ENCODE peak calls at places on chromosome 18, in six cellular contexts. E is SK-N-SH, D is endodermal cell, N is A549, C is right lobe of liver, W is cardiac muscle cell. J is an unnamed sample.

GRCh38 chr18:36130039-36130831 is 536 bp downstream of the ELP2 start:
- DNase-seq in W (no peak), D (no peak), C (no peak), N (no peak), E (peak; percentile 22), J (peak; percentile 65)

GRCh38 chr18:12403601-12404506 is 3.9 kb upstream of the PRELID3A start:
- DNase-seq in W (no peak), N (peak; percentile 51), C (no peak), D (no peak), E (no peak), J (no peak)

GRCh38 chr18:11696451-11696850 is 7.4 kb downstream of the GNAL start:
- DNase-seq in C (no peak), N (no peak), W (no peak), D (no peak), E (no peak), J (no peak)

GRCh38 chr18:39951321-39951720 is 2003.7 kb upstream of the PIK3C3 start:
- DNase-seq in E (no peak), W (no peak), C (no peak), D (no peak), N (no peak), J (no peak)

GRCh38 chr18:48743046-48743445 is 204.2 kb downstream of the CTIF start:
- DNase-seq in C (no peak), D (no peak), W (peak; percentile 45), N (no peak), E (peak; percentile 87), J (peak; percentile 60)

GRCh38 chr18:77173274-77174030 is 40.9 kb upstream of the MBP start:
- DNase-seq in N (no peak), W (no peak), C (no peak), D (no peak), E (no peak), J (no peak)

GRCh38 chr18:78661316-78661715 is 318.3 kb upstream of the SALL3 start:
- DNase-seq in D (no peak), C (no peak), W (no peak), N (no peak), E (no peak), J (no peak)

GRCh38 chr18:905948-906415 is 1.3 kb downstream of the ADCYAP1 start:
- DNase-seq in E (peak; percentile 27), D (peak; percentile 66), C (no peak), W (no peak), N (no peak), J (no peak)

GRCh38 chr18:49371786-49372185 is 88.7 kb downstream of the DYM start:
- DNase-seq in E (no peak), N (no peak), W (no peak), C (no peak), D (no peak), J (no peak)

GRCh38 chr18:78607221-78607620 is 372.4 kb upstream of the SALL3 start:
- DNase-seq in D (peak; percentile 17), C (no peak), W (no peak), N (no peak), E (no peak), J (no peak)

GRCh38 chr18:56831988-56832387 is 180.8 kb downstream of the WDR7 start:
- DNase-seq in N (no peak), E (no peak), D (peak; percentile 59), C (no peak), W (no peak), J (no peak)

GRCh38 chr18:75307530-75307929 is 96.9 kb downstream of the TSHZ1 start:
- DNase-seq in W (no peak), N (no peak), E (no peak), D (no peak), C (no peak), J (no peak)

GRCh38 chr18:51082571-51083264 is 52.7 kb downstream of the SMAD4 start:
- DNase-seq in C (no peak), E (no peak), W (no peak), D (no peak), N (no peak), J (no peak)

GRCh38 chr18:35072616-35073015 is 31.4 kb downstream of the MAPRE2 start:
- DNase-seq in D (no peak), N (no peak), E (peak; percentile 43), C (no peak), W (no peak), J (no peak)

GRCh38 chr18:6374340-6374739 is 40.4 kb downstream of the L3MBTL4 start:
- DNase-seq in D (no peak), E (no peak), N (no peak), W (no peak), C (no peak), J (no peak)

GRCh38 chr18:11040823-11041712 is 108.3 kb downstream of the PIEZO2 start:
- DNase-seq in W (peak; percentile 69), N (peak; percentile 13), D (peak; percentile 86), E (peak; percentile 48), C (peak; percentile 73), J (no peak)

GRCh38 chr18:24381126-24381525 is 16.5 kb downstream of the OSBPL1A start:
- DNase-seq in N (no peak), C (no peak), E (no peak), D (no peak), W (no peak), J (no peak)

GRCh38 chr18:59610546-59611140 is 86.6 kb downstream of the CCBE1 start:
- DNase-seq in N (no peak), E (no peak), C (no peak), D (no peak), W (no peak), J (no peak)

GRCh38 chr18:55302337-55302833 is 285.6 kb downstream of the TCF4 start:
- DNase-seq in C (no peak), D (peak; percentile 54), W (no peak), N (no peak), E (peak; percentile 26), J (no peak)

GRCh38 chr18:32173654-32174053 is 16.2 kb upstream of the MEP1B start:
- DNase-seq in D (no peak), E (no peak), W (no peak), N (no peak), C (no peak), J (no peak)

GRCh38 chr18:75247041-75247551 is 36.5 kb downstream of the TSHZ1 start:
- DNase-seq in W (no peak), E (peak; percentile 53), C (no peak), D (no peak), N (no peak), J (no peak)

GRCh38 chr18:24734058-24734457 is 273.6 kb downstream of the HRH4 start:
- DNase-seq in N (no peak), W (peak; percentile 50), D (peak; percentile 80), C (no peak), E (peak; percentile 28), J (no peak)

GRCh38 chr18:57837917-57838548 is 34.9 kb upstream of the ATP8B1 start:
- DNase-seq in W (no peak), D (no peak), N (no peak), C (no peak), E (no peak), J (no peak)

GRCh38 chr18:65016631-65017371 is 734.0 kb upstream of the CDH7 start:
- DNase-seq in N (no peak), W (no peak), E (no peak), C (no peak), D (no peak), J (no peak)

GRCh38 chr18:40531061-40531460 is 1424.0 kb upstream of the PIK3C3 start:
- DNase-seq in D (no peak), W (no peak), N (no peak), E (no peak), C (no peak), J (no peak)

GRCh38 chr18:79934311-79935097 is 16.9 kb downstream of the SLC66A2 start:
- DNase-seq in D (peak; percentile 58), N (no peak), E (no peak), W (peak; percentile 53), C (peak; percentile 92), J (peak; percentile 51)

GRCh38 chr18:48838921-48839818 is 111.6 kb downstream of the SMAD7 start:
- DNase-seq in D (no peak), N (peak; percentile 45), C (no peak), E (no peak), W (no peak), J (no peak)

DNA sequence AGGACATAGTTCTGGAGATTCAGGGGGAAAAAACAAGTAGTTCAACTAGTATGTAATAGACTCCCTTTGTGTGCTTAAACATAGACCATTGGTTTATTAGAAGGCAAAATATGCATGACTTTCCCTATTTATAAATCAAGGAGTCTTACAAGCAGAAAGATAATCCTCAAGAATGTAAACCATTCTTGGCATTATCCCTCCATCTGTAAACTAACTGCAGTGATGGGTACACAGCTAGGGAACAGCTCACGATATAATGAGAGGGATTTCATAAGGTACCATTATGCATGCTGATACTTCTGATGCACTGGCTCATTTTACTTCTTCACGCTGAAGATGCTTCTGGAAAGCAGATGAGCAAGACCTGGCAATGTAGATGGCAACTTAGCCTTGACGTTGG is 878 bp downstream of the FBXO15 start:
- DNase-seq in W (no peak), D (no peak), C (no peak), N (no peak), E (no peak), J (no peak)
- H3K27ac ChIP-seq in W (no peak overlapping the region), D (no peak overlapping the region), C (no peak overlapping the region), N (peak overlapping the region; percentile 97), E (no peak overlapping the region), J (no peak overlapping the region)

GRCh38 chr18:8423051-8423558 is 186.1 kb upstream of the RAB12 start:
- DNase-seq in D (no peak), W (no peak), E (no peak), C (no peak), N (no peak), J (no peak)
- H3K27ac ChIP-seq in D (no peak overlapping the region), W (no peak overlapping the region), E (no peak overlapping the region), C (no peak overlapping the region), N (peak overlapping the region; percentile 71), J (no peak overlapping the region)

GRCh38 chr18:62964432-62964831 is 249.1 kb downstream of the PHLPP1 start:
- DNase-seq in N (no peak), W (no peak), C (no peak), D (no peak), E (no peak), J (no peak)
- H3K27ac ChIP-seq in N (no peak overlapping the region), W (no peak overlapping the region), C (no peak overlapping the region), D (no peak overlapping the region), E (no peak overlapping the region), J (no peak overlapping the region)

GRCh38 chr18:69402219-69402989 is 1.7 kb downstream of the DOK6 start:
- DNase-seq in D (peak; percentile 73), N (no peak), W (peak; percentile 35), E (no peak), C (no peak), J (no peak)

GRCh38 chr18:69399253-69399652 is 1.4 kb upstream of the DOK6 start:
- DNase-seq in C (no peak), D (peak; percentile 56), W (peak; percentile 4), E (no peak), N (no peak), J (no peak)

GRCh38 chr18:69401475-69402218 is 959 bp downstream of the DOK6 start:
- DNase-seq in N (peak; percentile 2), C (no peak), W (peak; percentile 26), D (peak; percentile 65), E (peak; percentile 65), J (no peak)

GRCh38 chr18:69400253-69400975 is at the start of gene DOK6:
- DNase-seq in D (peak; percentile 86), N (peak; percentile 12), C (peak; percentile 60), E (peak; percentile 94), W (peak; percentile 95), J (no peak)

DNA sequence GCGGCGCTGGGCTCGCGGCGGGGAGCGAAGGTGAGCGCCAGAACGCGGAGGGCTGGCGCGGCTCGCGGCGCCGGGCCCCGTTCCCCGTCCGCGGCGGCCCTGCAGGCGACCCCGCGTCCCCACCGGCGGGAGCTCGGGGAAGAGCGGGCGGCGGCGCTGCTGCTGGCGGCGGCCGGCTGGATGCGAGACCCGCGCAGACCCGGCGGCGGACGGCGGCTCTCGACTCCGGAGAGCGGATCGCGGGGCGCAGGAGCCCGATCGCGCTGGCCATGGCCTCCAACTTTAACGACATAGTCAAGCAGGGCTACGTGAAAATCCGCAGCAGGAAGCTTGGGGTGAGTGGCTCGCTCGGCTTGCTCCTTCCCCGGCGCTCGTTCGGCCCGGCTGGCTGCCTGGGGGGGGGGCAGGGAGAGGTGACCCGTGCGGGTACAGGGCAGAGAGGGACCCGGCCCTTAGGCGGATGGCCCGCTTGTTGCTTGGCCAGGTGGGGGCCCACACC is 337 bp downstream of the DOK6 start:
- DNase-seq in C (peak; percentile 47), N (peak; percentile 2), D (peak; percentile 78), W (peak; percentile 78), E (peak; percentile 81), J (no peak)
- H3K27ac ChIP-seq in C (peak overlapping the region; percentile 38), N (no peak overlapping the region), D (no peak overlapping the region), W (peak overlapping the region; percentile 74), E (peak overlapping the region; percentile 39), J (peak overlapping the region; percentile 71)